ENCODE peak calls at places on chromosomes 3 and 15, in five cellular contexts. One of them, this sample, is unnamed.

GRCh38 chr3:137845161-137845560 is 81.0 kb downstream of the SOX14 start:
- DNase-seq in ELR: no peak
- DNase-seq in AG09319: no peak
- DNase-seq in stimulated activated CD4-positive, alpha-beta T cell treated with anti-CD3 and anti-CD28 coated beads, TNF-alpha, amount 100 ng/mL, for 4 hours: no peak
- DNase-seq in ovary: no peak
- DNase-seq in this sample: no peak

GRCh38 chr15:73704869-73705645 is 20.9 kb downstream of the CD276 start:
- DNase-seq in ELR: peak; percentile 64
- DNase-seq in AG09319: no peak
- DNase-seq in stimulated activated CD4-positive, alpha-beta T cell treated with anti-CD3 and anti-CD28 coated beads, TNF-alpha, amount 100 ng/mL, for 4 hours: peak; percentile 35
- DNase-seq in ovary: peak; percentile 72
- DNase-seq in this sample: peak; percentile 38

GRCh38 chr3:139299261-139300132 is 44.3 kb upstream of the MRPS22 start:
- DNase-seq in ELR: peak; percentile 95
- DNase-seq in AG09319: no peak
- DNase-seq in stimulated activated CD4-positive, alpha-beta T cell treated with anti-CD3 and anti-CD28 coated beads, TNF-alpha, amount 100 ng/mL, for 4 hours: no peak
- DNase-seq in ovary: peak; percentile 55
- DNase-seq in this sample: peak; percentile 99

GRCh38 chr3:50321146-50321843 is 1.2 kb downstream of the HYAL2 start:
- DNase-seq in ELR: peak; percentile 90
- DNase-seq in AG09319: peak; percentile 68
- DNase-seq in stimulated activated CD4-positive, alpha-beta T cell treated with anti-CD3 and anti-CD28 coated beads, TNF-alpha, amount 100 ng/mL, for 4 hours: peak; percentile 69
- DNase-seq in ovary: peak; percentile 91
- DNase-seq in this sample: peak; percentile 83

GRCh38 chr3:14440168-14440518 is 37.7 kb downstream of the SLC6A6 start:
- DNase-seq in ELR: no peak
- DNase-seq in AG09319: no peak
- DNase-seq in stimulated activated CD4-positive, alpha-beta T cell treated with anti-CD3 and anti-CD28 coated beads, TNF-alpha, amount 100 ng/mL, for 4 hours: no peak
- DNase-seq in ovary: no peak
- DNase-seq in this sample: no peak

GRCh38 chr3:70982700-70983140 is 600.8 kb downstream of the FOXP1 start:
- DNase-seq in ELR: peak; percentile 84
- DNase-seq in AG09319: peak; percentile 41
- DNase-seq in stimulated activated CD4-positive, alpha-beta T cell treated with anti-CD3 and anti-CD28 coated beads, TNF-alpha, amount 100 ng/mL, for 4 hours: no peak
- DNase-seq in ovary: no peak
- DNase-seq in this sample: peak; percentile 79

GRCh38 chr3:172713316-172713715 is 2.4 kb upstream of the NCEH1 start:
- DNase-seq in ELR: no peak
- DNase-seq in AG09319: no peak
- DNase-seq in stimulated activated CD4-positive, alpha-beta T cell treated with anti-CD3 and anti-CD28 coated beads, TNF-alpha, amount 100 ng/mL, for 4 hours: no peak
- DNase-seq in ovary: no peak
- DNase-seq in this sample: no peak

GRCh38 chr3:127247292-127247691 is 40.6 kb downstream of the PRR20G start:
- DNase-seq in ELR: no peak
- DNase-seq in AG09319: no peak
- DNase-seq in stimulated activated CD4-positive, alpha-beta T cell treated with anti-CD3 and anti-CD28 coated beads, TNF-alpha, amount 100 ng/mL, for 4 hours: no peak
- DNase-seq in ovary: no peak
- DNase-seq in this sample: no peak

GRCh38 chr15:89244512-89244869 is 712 bp downstream of the FANCI start:
- DNase-seq in ELR: peak; percentile 48
- DNase-seq in AG09319: no peak
- DNase-seq in stimulated activated CD4-positive, alpha-beta T cell treated with anti-CD3 and anti-CD28 coated beads, TNF-alpha, amount 100 ng/mL, for 4 hours: no peak
- DNase-seq in ovary: no peak
- DNase-seq in this sample: peak; percentile 63

GRCh38 chr15:68335251-68335650 is 57.7 kb downstream of the FEM1B start:
- DNase-seq in ELR: no peak
- DNase-seq in AG09319: no peak
- DNase-seq in stimulated activated CD4-positive, alpha-beta T cell treated with anti-CD3 and anti-CD28 coated beads, TNF-alpha, amount 100 ng/mL, for 4 hours: no peak
- DNase-seq in ovary: no peak
- DNase-seq in this sample: peak; percentile 95

GRCh38 chr3:78978037-78978436 is 789.8 kb downstream of the ROBO1 start:
- DNase-seq in ELR: peak; percentile 56
- DNase-seq in AG09319: no peak
- DNase-seq in stimulated activated CD4-positive, alpha-beta T cell treated with anti-CD3 and anti-CD28 coated beads, TNF-alpha, amount 100 ng/mL, for 4 hours: no peak
- DNase-seq in ovary: no peak
- DNase-seq in this sample: peak; percentile 11

GRCh38 chr3:68295457-68295856 is 636.9 kb downstream of the TAFA4 start:
- DNase-seq in ELR: no peak
- DNase-seq in AG09319: no peak
- DNase-seq in stimulated activated CD4-positive, alpha-beta T cell treated with anti-CD3 and anti-CD28 coated beads, TNF-alpha, amount 100 ng/mL, for 4 hours: no peak
- DNase-seq in ovary: no peak
- DNase-seq in this sample: no peak

GRCh38 chr3:173402656-173403055 is 5.1 kb downstream of the NLGN1 start:
- DNase-seq in ELR: no peak
- DNase-seq in AG09319: no peak
- DNase-seq in stimulated activated CD4-positive, alpha-beta T cell treated with anti-CD3 and anti-CD28 coated beads, TNF-alpha, amount 100 ng/mL, for 4 hours: no peak
- DNase-seq in ovary: no peak
- DNase-seq in this sample: no peak

GRCh38 chr15:90141646-90142045 is 39.4 kb upstream of the IDH2 start:
- DNase-seq in ELR: peak; percentile 68
- DNase-seq in AG09319: no peak
- DNase-seq in stimulated activated CD4-positive, alpha-beta T cell treated with anti-CD3 and anti-CD28 coated beads, TNF-alpha, amount 100 ng/mL, for 4 hours: no peak
- DNase-seq in ovary: no peak
- DNase-seq in this sample: peak; percentile 58

GRCh38 chr3:189142527-189142926 is 29.2 kb upstream of the TPRG1 start:
- DNase-seq in ELR: peak; percentile 13
- DNase-seq in AG09319: no peak
- DNase-seq in stimulated activated CD4-positive, alpha-beta T cell treated with anti-CD3 and anti-CD28 coated beads, TNF-alpha, amount 100 ng/mL, for 4 hours: peak; percentile 11
- DNase-seq in ovary: no peak
- DNase-seq in this sample: peak; percentile 13

GRCh38 chr15:92059036-92059970 is 205.8 kb downstream of the SLCO3A1 start:
- DNase-seq in ELR: no peak
- DNase-seq in AG09319: no peak
- DNase-seq in stimulated activated CD4-positive, alpha-beta T cell treated with anti-CD3 and anti-CD28 coated beads, TNF-alpha, amount 100 ng/mL, for 4 hours: no peak
- DNase-seq in ovary: no peak
- DNase-seq in this sample: no peak

GRCh38 chr3:129609591-129610169 is 3.2 kb upstream of the PLXND1 start:
- DNase-seq in ELR: peak; percentile 33
- DNase-seq in AG09319: no peak
- DNase-seq in stimulated activated CD4-positive, alpha-beta T cell treated with anti-CD3 and anti-CD28 coated beads, TNF-alpha, amount 100 ng/mL, for 4 hours: no peak
- DNase-seq in ovary: no peak
- DNase-seq in this sample: peak; percentile 86

GRCh38 chr3:127078626-127079025 is 95.7 kb downstream of the PLXNA1 start:
- DNase-seq in ELR: no peak
- DNase-seq in AG09319: no peak
- DNase-seq in stimulated activated CD4-positive, alpha-beta T cell treated with anti-CD3 and anti-CD28 coated beads, TNF-alpha, amount 100 ng/mL, for 4 hours: no peak
- DNase-seq in ovary: no peak
- DNase-seq in this sample: no peak

GRCh38 chr15:31235298-31236183 is 91.1 kb upstream of the KLF13 start:
- DNase-seq in ELR: no peak
- DNase-seq in AG09319: no peak
- DNase-seq in stimulated activated CD4-positive, alpha-beta T cell treated with anti-CD3 and anti-CD28 coated beads, TNF-alpha, amount 100 ng/mL, for 4 hours: no peak
- DNase-seq in ovary: peak; percentile 62
- DNase-seq in this sample: peak; percentile 26

GRCh38 chr3:58630081-58630709 is 36.4 kb downstream of the FAM3D start:
- DNase-seq in ELR: peak; percentile 72
- DNase-seq in AG09319: peak; percentile 39
- DNase-seq in stimulated activated CD4-positive, alpha-beta T cell treated with anti-CD3 and anti-CD28 coated beads, TNF-alpha, amount 100 ng/mL, for 4 hours: peak; percentile 32
- DNase-seq in ovary: peak; percentile 66
- DNase-seq in this sample: peak; percentile 67

GRCh38 chr3:36991923-36992805 is 767 bp downstream of the EPM2AIP1 start:
- DNase-seq in ELR: peak; percentile 72
- DNase-seq in AG09319: peak; percentile 0
- DNase-seq in stimulated activated CD4-positive, alpha-beta T cell treated with anti-CD3 and anti-CD28 coated beads, TNF-alpha, amount 100 ng/mL, for 4 hours: no peak
- DNase-seq in ovary: no peak
- DNase-seq in this sample: peak; percentile 63

GRCh38 chr3:123258811-123259420 is 57.2 kb downstream of the SEC22A start:
- DNase-seq in ELR: peak; percentile 79
- DNase-seq in AG09319: peak; percentile 25
- DNase-seq in stimulated activated CD4-positive, alpha-beta T cell treated with anti-CD3 and anti-CD28 coated beads, TNF-alpha, amount 100 ng/mL, for 4 hours: no peak
- DNase-seq in ovary: no peak
- DNase-seq in this sample: peak; percentile 69

GRCh38 chr15:65032823-65033537 is 3.5 kb upstream of the MTFMT start:
- DNase-seq in ELR: peak; percentile 87
- DNase-seq in AG09319: no peak
- DNase-seq in stimulated activated CD4-positive, alpha-beta T cell treated with anti-CD3 and anti-CD28 coated beads, TNF-alpha, amount 100 ng/mL, for 4 hours: no peak
- DNase-seq in ovary: no peak
- DNase-seq in this sample: peak; percentile 83

GRCh38 chr3:151943539-151943938 is 70.1 kb downstream of the SUCNR1 start:
- DNase-seq in ELR: no peak
- DNase-seq in AG09319: no peak
- DNase-seq in stimulated activated CD4-positive, alpha-beta T cell treated with anti-CD3 and anti-CD28 coated beads, TNF-alpha, amount 100 ng/mL, for 4 hours: no peak
- DNase-seq in ovary: no peak
- DNase-seq in this sample: no peak

GRCh38 chr15:95458736-95459135 is 871.8 kb upstream of the NR2F2 start:
- DNase-seq in ELR: no peak
- DNase-seq in AG09319: no peak
- DNase-seq in stimulated activated CD4-positive, alpha-beta T cell treated with anti-CD3 and anti-CD28 coated beads, TNF-alpha, amount 100 ng/mL, for 4 hours: no peak
- DNase-seq in ovary: no peak
- DNase-seq in this sample: no peak

GRCh38 chr3:177528306-177529070 is 331.2 kb upstream of the TBL1XR1 start:
- DNase-seq in ELR: peak; percentile 2
- DNase-seq in AG09319: no peak
- DNase-seq in stimulated activated CD4-positive, alpha-beta T cell treated with anti-CD3 and anti-CD28 coated beads, TNF-alpha, amount 100 ng/mL, for 4 hours: no peak
- DNase-seq in ovary: no peak
- DNase-seq in this sample: peak; percentile 55

GRCh38 chr3:27486328-27486727 is 2.1 kb upstream of the SLC4A7 start:
- DNase-seq in ELR: no peak
- DNase-seq in AG09319: no peak
- DNase-seq in stimulated activated CD4-positive, alpha-beta T cell treated with anti-CD3 and anti-CD28 coated beads, TNF-alpha, amount 100 ng/mL, for 4 hours: no peak
- DNase-seq in ovary: no peak
- DNase-seq in this sample: no peak

GRCh38 chr3:45582407-45582806 is 12.1 kb upstream of the LIMD1 start:
- DNase-seq in ELR: peak; percentile 37
- DNase-seq in AG09319: no peak
- DNase-seq in stimulated activated CD4-positive, alpha-beta T cell treated with anti-CD3 and anti-CD28 coated beads, TNF-alpha, amount 100 ng/mL, for 4 hours: no peak
- DNase-seq in ovary: no peak
- DNase-seq in this sample: peak; percentile 24

GRCh38 chr15:90211009-90211408 is 9.9 kb downstream of the SEMA4B start:
- DNase-seq in ELR: no peak
- DNase-seq in AG09319: no peak
- DNase-seq in stimulated activated CD4-positive, alpha-beta T cell treated with anti-CD3 and anti-CD28 coated beads, TNF-alpha, amount 100 ng/mL, for 4 hours: no peak
- DNase-seq in ovary: no peak
- DNase-seq in this sample: no peak

GRCh38 chr15:70826634-70827033 is 27.3 kb downstream of the LARP6 start:
- DNase-seq in ELR: peak; percentile 89
- DNase-seq in AG09319: peak; percentile 78
- DNase-seq in stimulated activated CD4-positive, alpha-beta T cell treated with anti-CD3 and anti-CD28 coated beads, TNF-alpha, amount 100 ng/mL, for 4 hours: no peak
- DNase-seq in ovary: no peak
- DNase-seq in this sample: peak; percentile 65

GRCh38 chr3:169454823-169455222 is 208.7 kb downstream of the MECOM start:
- DNase-seq in ELR: peak; percentile 67
- DNase-seq in AG09319: no peak
- DNase-seq in stimulated activated CD4-positive, alpha-beta T cell treated with anti-CD3 and anti-CD28 coated beads, TNF-alpha, amount 100 ng/mL, for 4 hours: no peak
- DNase-seq in ovary: no peak
- DNase-seq in this sample: peak; percentile 84

GRCh38 chr3:7260975-7261374 is 400.1 kb downstream of the GRM7 start:
- DNase-seq in ELR: no peak
- DNase-seq in AG09319: no peak
- DNase-seq in stimulated activated CD4-positive, alpha-beta T cell treated with anti-CD3 and anti-CD28 coated beads, TNF-alpha, amount 100 ng/mL, for 4 hours: no peak
- DNase-seq in ovary: no peak
- DNase-seq in this sample: no peak

GRCh38 chr3:138914870-138915502 is 32.0 kb downstream of the FOXL2 start:
- DNase-seq in ELR: peak; percentile 79
- DNase-seq in AG09319: no peak
- DNase-seq in stimulated activated CD4-positive, alpha-beta T cell treated with anti-CD3 and anti-CD28 coated beads, TNF-alpha, amount 100 ng/mL, for 4 hours: no peak
- DNase-seq in ovary: no peak
- DNase-seq in this sample: peak; percentile 82

GRCh38 chr3:45034612-45035252 is 8.6 kb downstream of the CLEC3B start:
- DNase-seq in ELR: peak; percentile 24
- DNase-seq in AG09319: no peak
- DNase-seq in stimulated activated CD4-positive, alpha-beta T cell treated with anti-CD3 and anti-CD28 coated beads, TNF-alpha, amount 100 ng/mL, for 4 hours: no peak
- DNase-seq in ovary: peak; percentile 28
- DNase-seq in this sample: peak; percentile 46

GRCh38 chr3:59049671-59050331 is at the start of gene CFAP20DC:
- DNase-seq in ELR: peak; percentile 95
- DNase-seq in AG09319: peak; percentile 84
- DNase-seq in stimulated activated CD4-positive, alpha-beta T cell treated with anti-CD3 and anti-CD28 coated beads, TNF-alpha, amount 100 ng/mL, for 4 hours: peak; percentile 70
- DNase-seq in ovary: peak; percentile 84
- DNase-seq in this sample: no peak

GRCh38 chr3:42638339-42638842 is 15.1 kb upstream of the ZBTB47 start:
- DNase-seq in ELR: no peak
- DNase-seq in AG09319: no peak
- DNase-seq in stimulated activated CD4-positive, alpha-beta T cell treated with anti-CD3 and anti-CD28 coated beads, TNF-alpha, amount 100 ng/mL, for 4 hours: no peak
- DNase-seq in ovary: no peak
- DNase-seq in this sample: no peak

GRCh38 chr15:33007295-33007855 is 187.1 kb downstream of the FMN1 start:
- DNase-seq in ELR: peak; percentile 41
- DNase-seq in AG09319: no peak
- DNase-seq in stimulated activated CD4-positive, alpha-beta T cell treated with anti-CD3 and anti-CD28 coated beads, TNF-alpha, amount 100 ng/mL, for 4 hours: no peak
- DNase-seq in ovary: no peak
- DNase-seq in this sample: peak; percentile 61

GRCh38 chr15:32840481-32841245 is 122.9 kb downstream of the GREM1 start:
- DNase-seq in ELR: no peak
- DNase-seq in AG09319: no peak
- DNase-seq in stimulated activated CD4-positive, alpha-beta T cell treated with anti-CD3 and anti-CD28 coated beads, TNF-alpha, amount 100 ng/mL, for 4 hours: no peak
- DNase-seq in ovary: no peak
- DNase-seq in this sample: peak; percentile 74

GRCh38 chr3:185766645-185767323 is 58.1 kb downstream of the IGF2BP2 start:
- DNase-seq in ELR: peak; percentile 53
- DNase-seq in AG09319: no peak
- DNase-seq in stimulated activated CD4-positive, alpha-beta T cell treated with anti-CD3 and anti-CD28 coated beads, TNF-alpha, amount 100 ng/mL, for 4 hours: no peak
- DNase-seq in ovary: no peak
- DNase-seq in this sample: peak; percentile 15

GRCh38 chr15:78303729-78304486 is 4.5 kb upstream of the SKIC8 start:
- DNase-seq in ELR: no peak
- DNase-seq in AG09319: no peak
- DNase-seq in stimulated activated CD4-positive, alpha-beta T cell treated with anti-CD3 and anti-CD28 coated beads, TNF-alpha, amount 100 ng/mL, for 4 hours: no peak
- DNase-seq in ovary: no peak
- DNase-seq in this sample: no peak